ENCODE peak calls at places on chromosomes 12 and 14, in five cellular contexts. B is GM12878, C is H1, P is WTC11, O is K562. L is an unnamed sample.

GRCh38 chr12:82486524-82487235 is 128.4 kb downstream of the METTL25 start:
- DNase-seq in B (no peak), C (no peak), P (no peak), O (no peak), L (no peak)

GRCh38 chr12:62435337-62436163 is 31.1 kb upstream of the MON2 start:
- DNase-seq in B (no peak), C (peak), P (peak), O (no peak), L (peak)

GRCh38 chr12:20548592-20548991 is 146.5 kb upstream of the SLCO1C1 start:
- DNase-seq in B (no peak), C (no peak), P (no peak), O (no peak), L (no peak)

GRCh38 chr14:87840906-87841305 is 152.1 kb downstream of the GALC start:
- DNase-seq in B (no peak), C (no peak), P (no peak), O (no peak), L (no peak)

GRCh38 chr12:123886931-123887582 is 85.6 kb downstream of the CCDC92 start:
- DNase-seq in B (no peak), C (no peak), P (no peak), O (no peak), L (no peak)

GRCh38 chr14:54774824-54775223 is 127.8 kb downstream of the GCH1 start:
- DNase-seq in B (no peak), C (no peak), P (no peak), O (no peak), L (no peak)

GRCh38 chr14:75044322-75044721 is 6.9 kb downstream of the MLH3 start:
- DNase-seq in B (no peak), C (no peak), P (no peak), O (no peak), L (no peak)

GRCh38 chr14:86243158-86243557 is 713.2 kb downstream of the FLRT2 start:
- DNase-seq in B (no peak), C (no peak), P (no peak), O (no peak), L (no peak)

GRCh38 chr14:71115306-71115705 is 208.0 kb downstream of the PCNX1 start:
- DNase-seq in B (no peak), C (no peak), P (no peak), O (no peak), L (no peak)

GRCh38 chr14:105525861-105526780 is at the start of gene TMEM121:
- DNase-seq in B (no peak), C (no peak), P (peak), O (peak), L (no peak)

GRCh38 chr12:127787544-127787943 is 479.4 kb upstream of the TMEM132C start:
- DNase-seq in B (no peak), C (no peak), P (no peak), O (no peak), L (no peak)

GRCh38 chr14:89794096-89794495 is 160.4 kb downstream of the EFCAB11 start:
- DNase-seq in B (no peak), C (no peak), P (no peak), O (no peak), L (no peak)

GRCh38 chr12:67804168-67804567 is 155.6 kb downstream of the DYRK2 start:
- DNase-seq in B (no peak), C (no peak), P (no peak), O (no peak), L (no peak)

GRCh38 chr12:6779667-6780459 is 7.5 kb downstream of the LAG3 start:
- DNase-seq in B (no peak), C (no peak), P (no peak), O (no peak), L (peak)

GRCh38 chr12:613996-614726 is 49.1 kb downstream of the NINJ2 start:
- DNase-seq in B (no peak), C (no peak), P (peak), O (no peak), L (peak)

GRCh38 chr12:53060064-53060720 is 10.3 kb downstream of the TNS2 start:
- DNase-seq in B (no peak), C (no peak), P (no peak), O (no peak), L (no peak)

GRCh38 chr12:97643961-97644360 is 181.4 kb downstream of the RMST start:
- DNase-seq in B (no peak), C (no peak), P (no peak), O (no peak), L (no peak)
- TF ChIP-seq ATF2 in B (no peak), C (no peak), P (no peak), O (no peak), L (no peak)

GRCh38 chr14:35044939-35045797 is 904 bp upstream of the FAM177A1 start:
- DNase-seq in B (no peak), C (no peak), P (no peak), O (no peak), L (no peak)
- TF ChIP-seq ATF2 in B (no peak), C (no peak), P (no peak), O (no peak), L (no peak)

GRCh38 chr12:65651060-65651459 is 173.2 kb upstream of the HMGA2 start:
- DNase-seq in B (no peak), C (no peak), P (no peak), O (no peak), L (no peak)

GRCh38 chr12:65647074-65647473 is 177.2 kb upstream of the HMGA2 start:
- DNase-seq in B (no peak), C (no peak), P (no peak), O (no peak), L (no peak)

GRCh38 chr12:65646127-65646643 is 178.1 kb upstream of the HMGA2 start:
- DNase-seq in B (no peak), C (no peak), P (no peak), O (no peak), L (no peak)

GRCh38 chr12:65649126-65649525 is 175.2 kb upstream of the HMGA2 start:
- DNase-seq in B (no peak), C (no peak), P (no peak), O (no peak), L (no peak)

GRCh38 chr12:65648461-65648860 is 175.8 kb upstream of the HMGA2 start:
- DNase-seq in B (no peak), C (no peak), P (no peak), O (no peak), L (no peak)
- TF ChIP-seq ATF2 in B (no peak), C (no peak), P (no peak), O (no peak), L (no peak)

DNA sequence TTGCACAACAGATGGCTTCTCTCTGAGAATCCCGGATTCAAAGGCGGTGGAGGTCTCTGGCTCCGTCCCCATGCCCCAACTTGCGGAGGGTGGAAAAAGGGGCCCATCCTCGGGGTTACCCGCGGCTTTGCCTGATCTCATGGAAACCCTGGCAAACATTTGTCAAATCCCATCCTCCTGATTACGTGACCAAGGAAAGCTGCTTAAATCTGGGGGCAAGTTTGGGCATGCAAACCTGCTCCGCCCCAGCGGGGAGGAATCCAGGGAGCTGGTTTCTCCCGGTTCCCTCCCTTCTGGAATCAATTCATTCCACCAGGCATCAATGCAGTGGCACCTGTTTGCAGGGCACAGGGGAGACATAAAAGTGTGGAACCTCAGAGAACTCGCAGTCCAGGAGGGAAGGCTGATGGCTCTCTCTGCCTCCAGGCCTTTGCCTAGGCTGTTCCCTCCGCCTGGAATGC is 12.2 kb downstream of the TRPV4 start:
- DNase-seq in B (no peak), C (no peak), P (no peak), O (no peak), L (no peak)
- TF ChIP-seq ATF2 in B (no peak), C (no peak), P (no peak), O (no peak), L (no peak)

GRCh38 chr12:10645910-10646309 is 27.9 kb downstream of the STYK1 start:
- DNase-seq in B (no peak), C (no peak), P (no peak), O (no peak), L (no peak)
- TF ChIP-seq ATF2 in B (no peak), C (no peak), P (no peak), O (no peak), L (no peak)

GRCh38 chr14:91716999-91717398 is 14.9 kb downstream of the CATSPERB start:
- DNase-seq in B (no peak), C (no peak), P (no peak), O (no peak), L (no peak)

GRCh38 chr14:91719839-91720238 is 12.0 kb downstream of the CATSPERB start:
- DNase-seq in B (no peak), C (no peak), P (no peak), O (no peak), L (no peak)

GRCh38 chr14:91714805-91715204 is 17.1 kb downstream of the CATSPERB start:
- DNase-seq in B (no peak), C (no peak), P (peak), O (no peak), L (no peak)
- TF ChIP-seq ATF2 in B (no peak), C (no peak), P (no peak), O (no peak), L (no peak)

GRCh38 chr14:60931206-60931605 is 49.7 kb downstream of the TRMT5 start:
- DNase-seq in B (no peak), C (no peak), P (no peak), O (no peak), L (no peak)
- TF ChIP-seq ATF2 in B (no peak), C (no peak), P (no peak), O (no peak), L (no peak)

GRCh38 chr14:25052385-25052784 is 2.4 kb upstream of the STXBP6 start:
- DNase-seq in B (no peak), C (no peak), P (no peak), O (no peak), L (no peak)

GRCh38 chr14:25049127-25049558 is 804 bp downstream of the STXBP6 start:
- DNase-seq in B (no peak), C (no peak), P (no peak), O (no peak), L (no peak)

GRCh38 chr14:25048170-25049126 is 1.5 kb downstream of the STXBP6 start:
- DNase-seq in B (no peak), C (no peak), P (no peak), O (peak), L (no peak)

GRCh38 chr14:25049559-25050493 is at the start of gene STXBP6:
- DNase-seq in B (no peak), C (no peak), P (peak), O (no peak), L (peak)

DNA sequence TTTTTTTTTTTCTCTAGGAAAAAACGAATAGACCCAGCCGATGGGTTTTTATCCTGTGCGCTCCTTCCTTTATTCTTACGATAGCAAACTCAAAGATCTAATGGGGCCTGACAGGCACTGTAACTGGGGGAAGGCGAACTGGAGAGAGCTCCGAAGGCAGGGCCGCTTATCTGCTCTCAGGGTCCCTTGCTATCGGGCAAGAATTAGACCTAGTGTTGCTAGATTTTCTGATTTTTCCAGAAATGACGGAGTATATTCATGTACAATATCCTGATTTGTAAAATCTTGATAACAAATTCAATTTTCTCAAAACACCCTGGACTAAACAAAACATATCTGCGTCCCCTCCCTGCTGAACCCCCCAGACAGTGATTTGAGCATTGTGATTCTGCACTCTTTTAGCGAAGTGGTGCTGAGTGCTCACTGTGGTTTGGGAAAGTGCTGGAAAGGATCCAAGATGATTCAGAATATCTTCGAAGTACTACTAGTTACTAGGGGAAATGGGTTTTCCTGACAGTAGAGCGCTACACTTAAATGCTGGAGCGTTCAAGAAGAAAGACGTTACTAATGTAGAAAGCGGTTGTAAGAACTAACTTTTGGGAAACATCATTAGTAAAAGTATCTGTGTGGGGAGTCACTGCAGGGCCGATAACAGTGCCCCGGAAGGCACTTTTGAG is 685 bp upstream of the STXBP6 start:
- DNase-seq in B (no peak), C (no peak), P (no peak), O (no peak), L (no peak)
- TF ChIP-seq ATF2 in B (no peak), C (no peak), P (no peak), O (no peak), L (no peak)

GRCh38 chr14:94390372-94391086 is 2.1 kb upstream of the SERPINA1 start:
- DNase-seq in B (no peak), C (no peak), P (no peak), O (no peak), L (no peak)
- TF ChIP-seq ATF2 in B (no peak), C (no peak), P (no peak), O (no peak), L (no peak)

DNA sequence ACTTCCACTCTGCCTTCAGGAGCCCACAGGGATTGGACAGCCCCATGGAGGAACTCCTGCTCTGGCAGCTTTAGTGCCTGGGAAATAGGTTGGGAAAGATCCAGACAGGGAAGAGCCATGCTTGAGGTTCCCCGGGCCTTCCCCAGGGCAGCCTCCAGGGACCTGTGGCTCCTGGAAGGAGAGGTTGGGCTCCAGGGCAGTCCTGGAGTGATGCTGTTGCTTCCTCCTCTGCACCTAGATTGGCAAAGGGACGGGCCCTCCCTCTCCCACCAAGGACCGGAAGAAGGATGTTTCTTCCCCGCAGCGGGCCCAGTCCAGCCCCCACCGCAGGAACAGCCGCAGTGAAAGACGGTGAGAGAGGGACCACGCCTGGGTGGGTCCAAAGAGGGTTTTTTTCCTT is 16.5 kb downstream of the VASH1 start:
- DNase-seq in B (no peak), C (no peak), P (no peak), O (no peak), L (no peak)
- TF ChIP-seq ATF2 in B (no peak), C (no peak), P (no peak), O (no peak), L (no peak)

L was measured in HepG2.